ENCODE peak calls at places on chromosome 20, in nine cellular contexts. K is adrenal gland, I is coronary artery, C is lower leg skin, H is GM13976, Q is GM23338, U is AG04450, D is pancreas, T is omental fat pad. P is an unnamed sample.
A peak's percentile ranks its signal among the peaks of the same experiment; 100 is the strongest.

GRCh38 chr20:43691928-43692524 is 25.1 kb downstream of the MYBL2 start:
- DNase-seq in T (no peak), K (peak; percentile 70), D (peak; percentile 46), Q (peak; percentile 74), H (peak; percentile 81), C (no peak), U (no peak), I (no peak), P (peak; percentile 58)

GRCh38 chr20:35947489-35947888 is 6.8 kb downstream of the SCAND1 start:
- DNase-seq in H (no peak), Q (peak; percentile 86), U (no peak), D (no peak), K (no peak), T (no peak), C (no peak), I (no peak), P (no peak)

GRCh38 chr20:19995220-19995863 is 21.8 kb upstream of the NAA20 start:
- DNase-seq in C (no peak), U (no peak), K (peak; percentile 59), D (no peak), I (no peak), T (no peak), Q (peak; percentile 53), H (peak; percentile 60), P (no peak)

GRCh38 chr20:25738198-25738597 is 41.5 kb upstream of the ZNF337 start:
- DNase-seq in C (no peak), I (no peak), T (no peak), Q (no peak), K (no peak), D (no peak), U (no peak), H (no peak), P (no peak)

GRCh38 chr20:16350465-16350864 is 222.8 kb downstream of the KIF16B start:
- DNase-seq in D (no peak), C (no peak), I (no peak), T (no peak), Q (no peak), H (no peak), U (no peak), K (no peak), P (no peak)

GRCh38 chr20:33693741-33694645 is 7.8 kb upstream of the E2F1 start:
- DNase-seq in D (no peak), I (peak; percentile 79), H (no peak), K (no peak), U (no peak), T (no peak), C (no peak), Q (peak; percentile 45), P (no peak)

GRCh38 chr20:45833030-45833882 is at the start of gene SNX21:
- DNase-seq in U (peak; percentile 83), I (peak; percentile 95), D (peak; percentile 73), K (peak; percentile 94), H (peak; percentile 77), Q (peak; percentile 93), T (peak; percentile 66), C (peak; percentile 81), P (peak; percentile 69)

GRCh38 chr20:43536041-43536816 is 22.6 kb upstream of the SGK2 start:
- DNase-seq in Q (no peak), C (no peak), K (no peak), D (no peak), U (no peak), T (no peak), I (peak; percentile 45), H (no peak), P (no peak)

GRCh38 chr20:39899881-39900280 is 789.2 kb downstream of the MAFB start:
- DNase-seq in C (no peak), I (no peak), T (no peak), H (no peak), D (no peak), Q (peak; percentile 54), U (no peak), K (no peak), P (no peak)

GRCh38 chr20:45897692-45898091 is 6.6 kb downstream of the CTSA start:
- DNase-seq in H (no peak), U (no peak), D (no peak), C (no peak), K (no peak), Q (no peak), T (no peak), I (no peak), P (no peak)

GRCh38 chr20:10093087-10093591 is 58.4 kb downstream of the ANKEF1 start:
- DNase-seq in C (no peak), T (no peak), D (peak; percentile 19), I (no peak), Q (no peak), K (peak; percentile 4), H (no peak), U (peak; percentile 10), P (no peak)

GRCh38 chr20:10090588-10091166 is 55.9 kb downstream of the ANKEF1 start:
- DNase-seq in D (peak; percentile 78), U (peak; percentile 18), I (no peak), T (no peak), K (peak; percentile 72), Q (peak; percentile 84), C (peak; percentile 40), H (peak; percentile 18), P (peak; percentile 23)

GRCh38 chr20:10096790-10097189 is 62.0 kb downstream of the ANKEF1 start:
- DNase-seq in Q (no peak), H (no peak), K (no peak), C (no peak), I (no peak), U (no peak), D (no peak), T (no peak), P (no peak)

GRCh38 chr20:10089871-10090587 is 55.2 kb downstream of the ANKEF1 start:
- DNase-seq in D (no peak), C (no peak), U (no peak), H (no peak), I (no peak), T (no peak), Q (no peak), K (no peak), P (no peak)

GRCh38 chr20:10094566-10095173 is 59.9 kb downstream of the ANKEF1 start:
- DNase-seq in U (no peak), H (no peak), C (no peak), D (no peak), K (no peak), T (no peak), I (no peak), Q (no peak), P (no peak)
- TF ChIP-seq CTCF in U (no peak), H (no peak), C (no peak), D (no peak), K (no peak), T (no peak), I (no peak), Q (peak; percentile 31), P (no peak)

DNA sequence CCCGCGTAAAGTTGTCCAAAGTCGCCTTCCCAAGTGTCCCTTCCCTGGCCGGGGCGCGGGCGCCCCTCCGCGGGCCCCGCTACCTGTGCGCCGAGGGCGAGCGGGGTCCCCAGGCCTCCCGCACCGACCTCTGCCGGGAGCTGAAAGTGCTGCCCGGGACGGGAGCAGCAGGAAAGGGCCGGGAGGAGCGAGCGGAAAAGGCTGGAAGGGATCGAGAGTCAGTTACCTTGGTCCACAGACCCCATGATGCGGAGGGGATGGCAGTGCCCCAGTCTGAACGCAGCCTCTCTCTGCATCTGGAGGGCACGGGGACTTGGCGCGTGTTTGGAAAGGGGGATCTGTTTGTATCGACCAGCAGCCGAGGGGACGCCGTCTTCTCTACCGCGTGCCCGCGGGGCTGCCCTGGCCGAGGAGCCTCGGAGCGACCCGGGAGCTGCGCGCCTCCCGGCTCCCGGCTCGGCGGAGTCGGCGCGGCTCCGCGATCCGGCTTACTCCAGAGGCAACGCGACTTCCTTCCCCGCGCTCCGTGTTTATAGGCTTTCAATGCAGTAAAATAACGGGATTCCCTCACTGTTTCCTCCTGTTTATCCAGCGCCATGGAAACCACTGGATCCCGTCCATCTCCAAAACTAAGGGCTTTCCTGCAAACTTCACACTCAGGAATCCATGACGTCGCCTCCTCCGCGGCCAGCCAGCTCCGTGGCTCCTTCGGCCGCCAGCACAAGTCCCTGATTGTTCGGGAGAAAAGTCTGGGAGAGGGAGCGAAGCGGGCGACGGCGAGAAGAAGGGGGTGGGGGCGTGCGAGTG is 20.0 kb upstream of the NFATC2 start:
- DNase-seq in T (peak; percentile 45), D (peak; percentile 71), I (peak; percentile 94), Q (peak; percentile 83), U (peak; percentile 83), H (peak; percentile 50), C (peak; percentile 69), K (peak; percentile 65), P (peak; percentile 57)
- TF ChIP-seq CTCF in T (no peak), D (no peak), I (no peak), Q (peak; percentile 36), U (peak; percentile 20), H (peak; percentile 4), C (no peak), K (no peak), P (no peak)

GRCh38 chr20:57512432-57512831 is 12.5 kb downstream of the CTCFL start:
- DNase-seq in D (no peak), Q (no peak), K (no peak), H (no peak), T (no peak), I (no peak), C (no peak), U (no peak), P (no peak)

GRCh38 chr20:57508831-57509230 is 16.1 kb downstream of the CTCFL start:
- DNase-seq in H (no peak), K (no peak), U (no peak), C (no peak), D (no peak), Q (no peak), T (no peak), I (no peak), P (no peak)

GRCh38 chr20:57508381-57508780 is 16.6 kb downstream of the CTCFL start:
- DNase-seq in C (no peak), Q (no peak), K (no peak), D (no peak), T (no peak), I (no peak), U (no peak), H (no peak), P (no peak)

GRCh38 chr20:57507477-57507876 is 17.5 kb downstream of the CTCFL start:
- DNase-seq in T (no peak), I (no peak), C (no peak), U (no peak), D (no peak), K (peak; percentile 32), H (no peak), Q (no peak), P (no peak)

DNA sequence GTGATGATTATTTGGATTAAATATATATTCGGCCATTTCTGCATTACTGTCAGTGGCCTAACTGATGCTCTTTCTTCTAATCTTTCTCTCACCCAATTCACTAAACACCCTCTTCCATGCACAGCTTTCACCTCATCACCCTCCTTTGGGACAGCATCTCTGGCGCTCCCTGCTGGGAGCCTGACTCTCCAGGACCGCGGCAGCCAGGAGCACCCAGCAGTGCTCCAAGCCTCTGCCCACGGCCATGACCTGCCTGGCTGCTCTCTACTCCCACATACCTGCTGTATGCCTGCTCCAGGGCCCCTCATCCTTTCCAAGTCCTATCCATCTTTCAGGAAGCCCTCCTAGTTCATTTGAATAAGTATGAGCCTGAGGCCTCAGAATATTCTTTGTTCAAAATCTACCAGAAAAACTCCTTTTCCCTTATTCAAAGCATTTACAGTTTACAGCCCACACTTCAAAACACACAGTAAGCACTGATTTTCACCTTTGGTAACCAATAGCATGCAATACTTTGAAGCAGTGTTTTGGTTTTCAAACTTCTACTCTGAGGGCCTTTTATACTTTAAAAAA is 15.2 kb downstream of the CTCFL start:
- DNase-seq in T (no peak), I (peak; percentile 53), D (no peak), H (peak; percentile 60), Q (peak; percentile 43), K (peak; percentile 6), C (no peak), U (no peak), P (no peak)
- TF ChIP-seq CTCF in T (no peak), I (no peak), D (no peak), H (peak; percentile 24), Q (peak; percentile 67), K (no peak), C (no peak), U (peak; percentile 42), P (peak; percentile 47)

GRCh38 chr20:53678315-53678989 is 84.8 kb upstream of the ZNF217 start:
- DNase-seq in D (no peak), C (no peak), U (no peak), K (no peak), Q (no peak), H (no peak), T (no peak), I (no peak), P (no peak)
- TF ChIP-seq CTCF in D (no peak), C (no peak), U (peak; percentile 28), K (no peak), Q (no peak), H (no peak), T (no peak), I (no peak), P (peak; percentile 53)

P was measured in neural crest cell.